ENCODE peak calls at places on chromosomes 5 and 9, in five cellular contexts. T is IMR-90, A is mesendoderm, H is H1, V is mesenchymal stem cell. Y is an unnamed sample.

GRCh38 chr5:172793577-172794488 is 22.8 kb upstream of the DUSP1 start:
- DNase-seq in T (peak), A (no peak), H (no peak), V (peak), Y (no peak)

GRCh38 chr5:621341-621761 is 9.2 kb downstream of the CEP72 start:
- DNase-seq in T (no peak), A (no peak), H (no peak), V (no peak), Y (no peak)

GRCh38 chr5:170393235-170393634 is 4.1 kb upstream of the KCNMB1 start:
- DNase-seq in T (no peak), A (no peak), H (no peak), V (peak), Y (no peak)

GRCh38 chr5:137072376-137073174 is 426.6 kb downstream of the SPOCK1 start:
- DNase-seq in T (no peak), A (no peak), H (no peak), V (no peak), Y (no peak)

GRCh38 chr9:127174386-127175318 is 52.2 kb upstream of the ANGPTL2 start:
- DNase-seq in T (no peak), A (no peak), H (no peak), V (no peak), Y (no peak)

GRCh38 chr5:15799612-15800011 is 299.6 kb downstream of the FBXL7 start:
- DNase-seq in T (no peak), A (no peak), H (no peak), V (no peak), Y (no peak)

GRCh38 chr9:110016340-110016739 is 191.6 kb downstream of the C9orf152 start:
- DNase-seq in T (peak), A (no peak), H (no peak), V (peak), Y (no peak)

GRCh38 chr5:79202076-79202475 is 33.9 kb upstream of the JMY start:
- DNase-seq in T (peak), A (no peak), H (no peak), V (no peak), Y (no peak)

GRCh38 chr5:58135571-58136335 is 324.1 kb downstream of the PLK2 start:
- DNase-seq in T (peak), A (no peak), H (no peak), V (peak), Y (no peak)

GRCh38 chr9:35158501-35159280 is 3.1 kb upstream of the UNC13B start:
- DNase-seq in T (no peak), A (no peak), H (no peak), V (no peak), Y (no peak)
- H2BK5ac ChIP-seq in T (no peak), A (no peak), H (peak), V (no peak), Y (no peak)

GRCh38 chr9:132071847-132072507 is 7.7 kb downstream of the MED27 start:
- DNase-seq in T (no peak), A (no peak), H (no peak), V (no peak), Y (no peak)

GRCh38 chr9:132068604-132069003 is 11.1 kb downstream of the MED27 start:
- DNase-seq in T (no peak), A (no peak), H (no peak), V (no peak), Y (no peak)

GRCh38 chr9:132066057-132066456 is 13.6 kb downstream of the MED27 start:
- DNase-seq in T (no peak), A (peak), H (no peak), V (no peak), Y (no peak)

GRCh38 chr9:132074736-132075135 is 4.9 kb downstream of the MED27 start:
- DNase-seq in T (peak), A (no peak), H (no peak), V (no peak), Y (no peak)

DNA sequence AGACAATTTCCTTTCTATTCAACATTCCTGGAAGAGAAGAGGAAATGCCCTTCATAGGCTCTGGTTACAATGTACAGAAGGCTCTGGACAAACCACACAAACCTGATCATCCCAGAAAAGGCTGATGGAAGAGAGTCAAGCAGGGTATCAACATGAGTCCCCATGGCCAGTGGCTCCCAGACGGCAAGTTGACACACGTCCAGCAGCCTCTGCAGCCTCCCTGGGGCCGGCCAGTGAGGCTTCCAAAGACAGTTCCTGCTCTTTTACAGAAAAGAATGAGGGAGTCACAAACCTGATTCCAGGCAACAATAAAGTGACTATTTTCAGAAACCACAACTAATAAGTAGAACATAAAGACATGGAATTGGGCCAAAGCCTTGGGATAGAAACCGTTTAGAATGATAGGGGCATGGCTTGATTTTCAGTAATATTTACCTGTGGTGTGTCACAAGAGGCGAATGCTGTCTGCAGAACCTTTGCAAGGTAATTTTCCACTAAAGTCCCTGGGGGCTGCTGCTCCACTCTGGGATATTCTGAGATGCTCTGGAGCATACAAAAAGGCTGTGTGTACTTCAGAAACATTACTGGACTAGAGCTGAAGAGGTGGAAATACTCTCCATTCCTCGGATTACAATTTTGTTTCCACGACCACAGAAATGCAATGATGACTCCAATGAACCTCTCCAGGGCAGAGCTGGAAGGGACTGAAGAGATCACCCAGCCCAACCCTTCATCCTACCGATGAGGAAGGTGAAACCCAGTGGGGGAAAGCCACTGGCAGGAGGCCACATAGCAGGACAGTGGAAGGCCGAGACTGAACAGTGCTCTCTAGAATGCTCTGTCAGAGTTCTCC is 10.4 kb downstream of the MED27 start:
- DNase-seq in T (peak), A (no peak), H (no peak), V (peak), Y (no peak)
- H2BK5ac ChIP-seq in T (no peak), A (no peak), H (no peak), V (no peak), Y (no peak)

DNA sequence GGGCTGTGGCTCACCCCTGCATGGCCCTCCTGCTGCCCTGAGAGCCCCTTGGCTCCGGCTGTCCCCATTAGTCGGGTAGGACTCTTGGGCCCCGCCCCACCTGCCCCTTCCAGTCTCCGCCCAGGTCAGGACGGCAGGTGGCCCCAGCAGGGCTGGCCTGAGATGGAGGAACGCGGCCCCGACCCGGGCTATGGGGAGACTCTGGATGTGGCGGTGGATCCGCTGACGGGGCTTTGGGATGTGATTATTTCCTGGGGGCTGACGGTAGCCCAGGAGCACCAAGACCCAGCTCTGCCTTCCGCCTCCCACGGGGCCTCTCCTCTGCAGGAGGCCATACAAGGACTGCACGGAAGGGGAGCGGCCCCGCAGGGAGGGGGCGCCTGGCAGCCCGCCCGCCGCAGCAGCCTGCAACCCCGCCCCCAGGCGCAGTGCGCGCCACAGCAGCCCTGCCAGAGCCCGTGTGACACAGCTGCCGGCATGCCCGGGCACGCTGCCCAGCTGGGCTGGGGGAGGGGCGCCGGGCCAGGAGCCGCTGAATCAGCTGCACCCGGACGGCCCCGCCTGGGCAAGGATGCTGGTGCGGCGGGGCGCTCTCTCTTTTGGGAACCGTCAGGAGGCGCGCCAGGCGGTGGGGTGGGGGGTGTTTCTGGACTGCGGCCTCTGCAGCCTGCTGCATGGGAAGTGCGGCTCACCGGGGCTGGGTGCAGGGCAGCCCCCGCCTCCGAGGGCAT is 9.2 kb downstream of the TMEM250 start:
- DNase-seq in T (peak), A (peak), H (peak), V (peak), Y (no peak)
- H2BK5ac ChIP-seq in T (peak), A (no peak), H (peak), V (peak), Y (peak)

GRCh38 chr9:114348906-114349482 is 19.3 kb downstream of the ORM2 start:
- DNase-seq in T (peak), A (peak), H (peak), V (peak), Y (peak)
- H2BK5ac ChIP-seq in T (peak), A (no peak), H (peak), V (no peak), Y (no peak)

Y was measured in neuronal stem cell.